ENCODE peak calls at places on chromosomes 3 and 15, in six cellular contexts. U, M, E, S, K and G are unnamed samples.

GRCh38 chr3:30496496-30496966 is 109.9 kb upstream of the TGFBR2 start:
- DNase-seq in U (no peak), M (peak; percentile 56), E (no peak), S (no peak), K (no peak), G (no peak)

GRCh38 chr3:139689122-139689521 is 11.3 kb upstream of the NMNAT3 start:
- DNase-seq in U (no peak), M (no peak), E (no peak), S (no peak), K (peak; percentile 17), G (no peak)

GRCh38 chr3:52432631-52433030 is 12.3 kb downstream of the SEMA3G start:
- DNase-seq in U (no peak), M (no peak), E (no peak), S (no peak), K (no peak), G (no peak)

GRCh38 chr15:93143186-93143585 is 54.2 kb upstream of the RGMA start:
- DNase-seq in U (no peak), M (no peak), E (no peak), S (no peak), K (no peak), G (no peak)

GRCh38 chr3:53382106-53382505 is 34.8 kb upstream of the DCP1A start:
- DNase-seq in U (no peak), M (peak; percentile 1), E (no peak), S (no peak), K (no peak), G (no peak)

GRCh38 chr3:21795863-21796392 is 44.9 kb upstream of the ZNF385D start:
- DNase-seq in U (no peak), M (no peak), E (no peak), S (no peak), K (no peak), G (no peak)

GRCh38 chr3:20047940-20048339 is 7.7 kb downstream of the KAT2B start:
- DNase-seq in U (no peak), M (no peak), E (no peak), S (no peak), K (no peak), G (no peak)

GRCh38 chr3:79937567-79937966 is 169.8 kb upstream of the ROBO1 start:
- DNase-seq in U (no peak), M (peak; percentile 82), E (no peak), S (no peak), K (no peak), G (peak; percentile 35)

GRCh38 chr3:162770556-162770955 is 1273.9 kb downstream of the OTOL1 start:
- DNase-seq in U (no peak), M (no peak), E (no peak), S (no peak), K (no peak), G (no peak)

GRCh38 chr3:151345854-151346253 is 16.5 kb upstream of the P2RY13 start:
- DNase-seq in U (no peak), M (no peak), E (no peak), S (no peak), K (no peak), G (peak; percentile 9)

GRCh38 chr3:43659250-43659880 is 31.4 kb upstream of the ABHD5 start:
- DNase-seq in U (no peak), M (no peak), E (no peak), S (no peak), K (no peak), G (no peak)

GRCh38 chr3:193716155-193716554 is 123.1 kb downstream of the OPA1 start:
- DNase-seq in U (no peak), M (no peak), E (no peak), S (no peak), K (no peak), G (no peak)

GRCh38 chr15:70524470-70524869 is 238.9 kb downstream of the UACA start:
- DNase-seq in U (no peak), M (no peak), E (no peak), S (no peak), K (no peak), G (no peak)

GRCh38 chr15:77507911-77508310 is 87.2 kb downstream of the HMG20A start:
- DNase-seq in U (no peak), M (no peak), E (peak; percentile 42), S (no peak), K (no peak), G (no peak)

GRCh38 chr3:155297100-155297499 is 3.6 kb upstream of the STRIT1 start:
- DNase-seq in U (no peak), M (no peak), E (no peak), S (no peak), K (no peak), G (no peak)

GRCh38 chr3:150697646-150698045 is 6.1 kb downstream of the ERICH6 start:
- DNase-seq in U (no peak), M (no peak), E (no peak), S (no peak), K (no peak), G (peak; percentile 15)

GRCh38 chr15:81480645-81481053 is 106.6 kb upstream of the TMC3 start:
- DNase-seq in U (no peak), M (peak; percentile 52), E (peak; percentile 6), S (no peak), K (peak; percentile 51), G (peak; percentile 43)